ENCODE peak calls at places on chromosomes 16 and 17, in six cellular contexts. I is breast epithelium, Y is T-helper 2 cell, R is endodermal cell, N is mesendoderm, M is adrenal gland. C is an unnamed sample.
A peak's percentile ranks its signal among the peaks of the same experiment; 100 is the strongest.

GRCh38 chr16:14196011-14196410 is 124.9 kb downstream of the MRTFB start:
- DNase-seq in N (peak; percentile 13), R (no peak), Y (no peak), M (no peak), I (no peak), C (no peak)

GRCh38 chr16:17483266-17483864 is 12.6 kb upstream of the XYLT1 start:
- DNase-seq in R (no peak), Y (no peak), N (no peak), I (no peak), M (no peak), C (no peak)

GRCh38 chr17:3959295-3959899 is 4.8 kb downstream of the ATP2A3 start:
- DNase-seq in N (no peak), I (peak; percentile 70), R (peak; percentile 64), Y (no peak), M (no peak), C (no peak)

GRCh38 chr16:57591086-57591869 is 37.2 kb upstream of the ADGRG1 start:
- DNase-seq in I (peak; percentile 75), Y (no peak), R (peak; percentile 96), M (peak; percentile 74), N (peak; percentile 83), C (no peak)

GRCh38 chr16:71952818-71953217 is 47.4 kb downstream of the PKD1L3 start:
- DNase-seq in R (no peak), M (no peak), Y (no peak), N (no peak), I (no peak), C (no peak)

GRCh38 chr16:66486773-66487579 is 59.9 kb downstream of the BEAN1 start:
- DNase-seq in M (no peak), R (no peak), Y (no peak), N (no peak), I (peak; percentile 43), C (no peak)

GRCh38 chr16:23254338-23254737 is 47.8 kb upstream of the SCNN1B start:
- DNase-seq in N (peak; percentile 14), Y (no peak), R (peak; percentile 45), M (no peak), I (no peak), C (no peak)

GRCh38 chr17:56870163-56870651 is 36.3 kb downstream of the DGKE start:
- DNase-seq in I (no peak), Y (no peak), M (no peak), N (no peak), R (no peak), C (no peak)

GRCh38 chr16:16073884-16074781 is 124.7 kb downstream of the ABCC1 start:
- DNase-seq in M (no peak), N (peak; percentile 92), I (no peak), R (peak; percentile 80), Y (no peak), C (no peak)

GRCh38 chr17:48537316-48537715 is 6.5 kb upstream of the HOXB1 start:
- DNase-seq in M (no peak), I (no peak), N (no peak), R (no peak), Y (no peak), C (no peak)

GRCh38 chr16:69613283-69614154 is 47.8 kb downstream of the NFAT5 start:
- DNase-seq in M (no peak), Y (no peak), N (no peak), I (no peak), R (no peak), C (no peak)

GRCh38 chr17:82213251-82214011 is 789 bp upstream of the CCDC57 start:
- DNase-seq in Y (peak; percentile 80), N (peak; percentile 61), M (peak; percentile 49), I (no peak), R (peak; percentile 81), C (no peak)

GRCh38 chr17:46732754-46733398 is 85.6 kb downstream of the WNT3 start:
- DNase-seq in R (peak; percentile 92), M (no peak), Y (no peak), N (peak; percentile 84), I (no peak), C (no peak)

GRCh38 chr16:66728117-66728787 is 23.2 kb downstream of the DYNC1LI2 start:
- DNase-seq in N (peak; percentile 71), I (no peak), R (no peak), M (peak; percentile 50), Y (peak; percentile 11), C (no peak)

GRCh38 chr17:19348806-19349205 is 13.7 kb downstream of the B9D1 start:
- DNase-seq in R (no peak), M (peak; percentile 17), N (no peak), Y (no peak), I (peak; percentile 38), C (no peak)

GRCh38 chr17:58279736-58280479 is 827 bp downstream of the MPO start:
- DNase-seq in I (no peak), N (no peak), Y (no peak), R (no peak), M (no peak), C (no peak)

GRCh38 chr16:49085689-49086088 is 195.9 kb downstream of the CBLN1 start:
- DNase-seq in N (no peak), I (no peak), R (no peak), Y (no peak), M (no peak), C (peak; percentile 45)

GRCh38 chr16:28497386-28497785 is 2.9 kb downstream of the APOBR start:
- DNase-seq in N (no peak), I (no peak), R (no peak), Y (no peak), M (no peak), C (no peak)

GRCh38 chr16:23920899-23921298 is 85.1 kb downstream of the PRKCB start:
- DNase-seq in I (no peak), Y (no peak), M (no peak), N (no peak), R (no peak), C (peak; percentile 66)

GRCh38 chr16:12340151-12340733 is 363.7 kb downstream of the SNX29 start:
- DNase-seq in I (no peak), N (peak; percentile 72), Y (no peak), R (peak; percentile 90), M (no peak), C (no peak)

GRCh38 chr17:17950347-17950746 is 21.9 kb downstream of the TOM1L2 start:
- DNase-seq in N (no peak), Y (no peak), R (no peak), M (no peak), I (no peak), C (no peak)

GRCh38 chr17:36675250-36675649 is 73.9 kb downstream of the MRM1 start:
- DNase-seq in Y (peak; percentile 15), R (no peak), N (no peak), M (no peak), I (no peak), C (no peak)